ENCODE peak calls at places on chromosome 5, in nine cellular contexts. J is right lobe of liver, P is suprapubic skin, Y is adrenal gland, R is body of pancreas, C is uterus, L is upper lobe of left lung, X is IMR-90, U is prostate gland. T is an unnamed sample. For H3K4me1, the result is how much of the 10 kb centered on the place peaks cover.

GRCh38 chr5:172173771-172174170 is 14.3 kb downstream of the STK10 start:
- DNase-seq in L (no peak), P (no peak), C (no peak), Y (no peak), X (peak), U (no peak), R (peak), J (no peak), T (no peak)

GRCh38 chr5:33563983-33564908 is 123.5 kb downstream of the TARS1 start:
- DNase-seq in C (no peak), P (no peak), X (no peak), U (no peak), J (no peak), Y (no peak), L (no peak), R (no peak), T (no peak)

GRCh38 chr5:5025098-5025773 is 114.9 kb upstream of the ADAMTS16 start:
- DNase-seq in Y (no peak), P (no peak), X (no peak), R (no peak), J (no peak), U (no peak), C (no peak), L (no peak), T (no peak)

GRCh38 chr5:76716456-76717157 is 681 bp downstream of the F2R start:
- DNase-seq in C (no peak), Y (no peak), J (no peak), L (no peak), R (no peak), P (no peak), U (no peak), X (no peak), T (no peak)

GRCh38 chr5:178241688-178242231 is 9.2 kb upstream of the PHYKPL start:
- DNase-seq in X (no peak), C (no peak), J (peak), R (peak), Y (no peak), U (no peak), P (no peak), L (no peak), T (no peak)

GRCh38 chr5:131630208-131630962 is 4.6 kb downstream of the RAPGEF6 start:
- DNase-seq in U (no peak), L (no peak), C (no peak), Y (no peak), P (no peak), R (no peak), J (no peak), X (no peak), T (no peak)

GRCh38 chr5:14665110-14665822 is 748 bp downstream of the OTULIN start:
- DNase-seq in Y (peak), C (no peak), U (peak), R (peak), P (no peak), J (peak), X (no peak), L (peak), T (no peak)

GRCh38 chr5:446864-447263 is 3.9 kb downstream of the EXOC3 start:
- DNase-seq in J (no peak), Y (no peak), L (no peak), R (no peak), P (peak), X (peak), U (no peak), C (no peak), T (no peak)

GRCh38 chr5:39420482-39421145 is 4.2 kb downstream of the DAB2 start:
- DNase-seq in X (peak), J (no peak), R (peak), Y (peak), L (no peak), U (no peak), C (peak), P (peak), T (peak)

GRCh38 chr5:91468643-91469422 is 85.7 kb upstream of the ARRDC3 start:
- DNase-seq in P (no peak), Y (no peak), R (peak), J (no peak), C (no peak), X (no peak), U (no peak), L (no peak), T (no peak)

GRCh38 chr5:172496671-172497371 is 42.5 kb upstream of the SH3PXD2B start:
- DNase-seq in X (no peak), L (no peak), R (no peak), P (peak), J (no peak), C (peak), Y (peak), U (peak), T (no peak)

GRCh38 chr5:149658299-149658698 is 71.8 kb upstream of the PPARGC1B start:
- DNase-seq in Y (no peak), P (no peak), R (peak), J (no peak), C (no peak), X (no peak), L (no peak), U (no peak), T (no peak)

GRCh38 chr5:149172261-149172660 is 31.0 kb downstream of the ABLIM3 start:
- DNase-seq in X (peak), R (no peak), J (no peak), C (no peak), P (no peak), U (no peak), Y (peak), L (no peak), T (no peak)

GRCh38 chr5:141343242-141343952 is at the start of gene PCDHGA3:
- DNase-seq in L (no peak), C (no peak), U (no peak), P (no peak), Y (peak), X (peak), J (no peak), R (no peak), T (no peak)

GRCh38 chr5:10719965-10720364 is 41.1 kb downstream of the DAP start:
- DNase-seq in C (no peak), X (peak), U (no peak), L (no peak), P (no peak), Y (no peak), R (peak), J (no peak), T (no peak)

GRCh38 chr5:111463304-111463703 is 49.0 kb downstream of the STARD4 start:
- DNase-seq in L (no peak), J (no peak), X (no peak), P (no peak), Y (no peak), U (no peak), C (no peak), R (no peak), T (no peak)

GRCh38 chr5:107461770-107462169 is 209.0 kb downstream of the EFNA5 start:
- DNase-seq in Y (no peak), P (no peak), C (no peak), X (no peak), J (no peak), R (no peak), L (no peak), U (no peak), T (no peak)

GRCh38 chr5:135225856-135226560 is 173.0 kb downstream of the MACROH2A1 start:
- DNase-seq in X (no peak), J (no peak), L (peak), R (no peak), P (peak), U (no peak), C (no peak), Y (no peak), T (no peak)

GRCh38 chr5:9545959-9546851 is at the start of gene SEMA5A:
- DNase-seq in R (peak), C (peak), Y (peak), J (peak), L (peak), P (peak), X (peak), U (peak), T (peak)

GRCh38 chr5:151490617-151491016 is 43.2 kb downstream of the SLC36A1 start:
- DNase-seq in Y (no peak), X (no peak), U (no peak), C (no peak), J (no peak), L (no peak), R (no peak), P (no peak), T (no peak)

GRCh38 chr5:150152636-150153462 is 2.8 kb downstream of the PDGFRB start:
- DNase-seq in Y (no peak), P (no peak), X (peak), L (no peak), J (no peak), U (no peak), C (no peak), R (no peak), T (no peak)

GRCh38 chr5:68450245-68450852 is 234.8 kb downstream of the PIK3R1 start:
- DNase-seq in P (no peak), U (no peak), C (no peak), X (peak), R (no peak), Y (no peak), L (no peak), J (no peak), T (no peak)

GRCh38 chr5:74056789-74057164 is 430.8 kb downstream of the ARHGEF28 start:
- DNase-seq in Y (peak), P (no peak), C (no peak), L (no peak), U (peak), R (peak), X (peak), J (no peak), T (no peak)

GRCh38 chr5:127801751-127802476 is 98.7 kb downstream of the CCDC192 start:
- DNase-seq in Y (no peak), L (no peak), R (no peak), X (peak), U (peak), J (no peak), P (no peak), C (no peak), T (no peak)

GRCh38 chr5:141349917-141350619 is at the start of gene PCDHGB1:
- DNase-seq in C (no peak), P (no peak), X (peak), R (peak), L (no peak), J (peak), Y (peak), U (no peak), T (peak)

GRCh38 chr5:92676839-92677197 is 904.2 kb downstream of the NR2F1-AS1 start:
- DNase-seq in Y (no peak), X (no peak), C (no peak), L (no peak), R (no peak), U (no peak), P (no peak), J (no peak), T (no peak)

GRCh38 chr5:80125962-80126480 is 90.9 kb downstream of the THBS4 start:
- DNase-seq in J (no peak), C (no peak), P (no peak), L (no peak), X (peak), U (no peak), R (peak), Y (no peak), T (no peak)

GRCh38 chr5:80125022-80125961 is 90.1 kb downstream of the THBS4 start:
- DNase-seq in C (no peak), X (no peak), U (no peak), P (no peak), L (no peak), J (no peak), Y (no peak), R (no peak), T (no peak)

GRCh38 chr5:80128129-80128528 is 93.0 kb downstream of the THBS4 start:
- DNase-seq in U (no peak), J (no peak), L (no peak), X (no peak), P (no peak), R (no peak), C (no peak), Y (no peak), T (no peak)

GRCh38 chr5:80127037-80127642 is 92.0 kb downstream of the THBS4 start:
- DNase-seq in R (peak), X (no peak), U (no peak), J (no peak), P (no peak), C (no peak), Y (no peak), L (no peak), T (no peak)

DNA sequence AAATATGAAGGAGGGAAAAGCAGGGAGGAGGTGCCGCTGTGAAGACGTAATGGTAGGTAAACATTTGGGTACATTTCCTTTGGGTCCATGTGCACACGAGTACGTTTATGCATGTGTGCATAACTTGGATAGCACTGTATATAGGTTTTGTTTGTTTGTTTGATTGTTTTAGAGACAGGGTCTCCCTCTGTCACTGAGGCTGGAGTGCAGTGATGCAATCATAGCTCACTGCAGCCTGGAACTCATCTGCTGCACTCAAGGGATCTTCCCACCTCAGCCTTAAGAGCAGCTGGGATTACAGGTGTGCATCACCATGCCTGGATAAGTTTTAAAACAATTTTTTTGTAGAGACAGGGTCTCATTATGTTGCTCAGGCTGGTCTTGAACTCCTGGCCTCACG is 94.0 kb downstream of the THBS4 start:
- DNase-seq in R (no peak), J (no peak), X (no peak), U (no peak), C (no peak), Y (no peak), L (no peak), P (no peak), T (no peak)
- H3K4me1 ChIP-seq in R (under half), J (under half), X (under half), U (under half), C (under half), Y (under half), L (under half), P (under half), T (under half)

DNA sequence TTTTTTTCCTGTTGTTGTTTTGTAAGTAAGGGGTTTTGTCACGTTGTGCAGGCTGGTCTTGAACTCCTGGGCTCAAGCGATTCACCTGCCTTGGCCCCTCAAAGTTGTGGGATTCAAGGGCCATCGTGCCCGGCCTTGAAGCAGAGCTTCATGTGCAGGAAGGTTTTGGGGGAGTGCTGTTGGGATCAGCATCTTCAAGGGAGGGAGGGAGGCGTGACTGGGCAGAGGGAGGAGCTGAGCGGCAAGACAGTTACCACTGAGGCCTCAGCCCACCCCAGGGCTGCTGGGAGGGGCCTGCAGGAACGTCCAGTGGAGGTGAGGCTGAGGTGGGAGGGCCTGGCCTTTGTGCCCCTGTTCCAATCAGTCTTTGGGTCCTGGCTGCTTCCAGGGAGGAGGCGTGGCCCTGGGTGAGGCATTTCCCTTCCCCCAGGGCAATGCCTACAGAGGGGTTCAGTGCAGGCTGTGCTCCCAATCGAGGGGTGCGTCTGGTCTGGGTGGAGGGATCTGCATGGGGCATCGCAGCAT is 21.4 kb downstream of the OR2V1 start:
- DNase-seq in P (no peak), R (no peak), C (no peak), J (no peak), U (no peak), L (no peak), Y (no peak), X (no peak), T (no peak)
- TF ChIP-seq POLR2A in P (no peak), R (no peak), C (no peak), J (no peak), U (no peak), L (no peak), Y (no peak), X (no peak), T (no peak)

DNA sequence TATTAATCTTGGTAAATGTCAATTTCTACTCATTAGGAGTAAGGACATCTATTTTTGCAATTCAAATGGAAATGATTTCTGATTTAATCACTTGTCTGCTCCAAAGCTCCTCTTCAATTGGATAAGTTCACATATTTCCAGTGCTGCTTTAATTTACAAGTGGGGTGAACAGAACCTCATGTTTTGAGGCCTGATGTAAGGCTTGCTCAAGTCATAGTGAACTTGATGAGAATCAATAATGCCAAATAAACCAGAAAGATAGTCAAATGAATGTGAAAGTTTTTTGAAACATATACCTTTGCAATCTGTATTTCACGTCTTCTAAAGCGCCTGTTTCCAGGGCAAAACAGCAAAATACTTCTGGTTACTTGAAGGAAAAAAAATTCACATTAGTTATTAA is 15.4 kb upstream of the ACOT12 start:
- DNase-seq in X (no peak), Y (no peak), C (no peak), L (no peak), R (no peak), U (no peak), P (no peak), J (no peak), T (no peak)
- H3K4me3 ChIP-seq in X (no peak), Y (no peak), C (no peak), L (no peak), R (no peak), U (no peak), P (no peak), J (no peak), T (no peak)

DNA sequence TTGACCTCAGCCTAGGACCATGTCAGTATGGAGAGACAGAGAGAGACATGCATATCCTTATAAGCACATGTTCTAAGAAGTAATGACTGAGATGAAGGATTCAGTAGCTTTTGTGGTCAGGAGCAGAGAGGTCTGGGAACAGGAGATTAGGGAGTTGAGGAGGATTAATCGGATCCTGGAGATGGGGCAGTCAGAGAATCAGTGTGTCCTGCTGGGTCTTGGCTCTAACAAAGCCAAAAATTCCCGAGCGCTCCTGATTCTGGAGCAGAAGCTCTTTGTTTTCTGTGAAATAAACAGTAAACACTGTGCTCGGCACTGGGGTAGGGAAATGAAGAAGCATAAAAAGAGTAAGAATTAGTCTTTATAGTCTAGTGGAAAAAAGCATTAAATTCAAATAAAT is 520.0 kb upstream of the CLINT1 start:
- DNase-seq in L (no peak), P (no peak), Y (no peak), J (no peak), X (no peak), C (no peak), R (no peak), U (no peak), T (no peak)
- H3K4me1 ChIP-seq in L (under half), P (under half), Y (under half), J (under half), X (under half), C (under half), R (under half), U (under half), T (under half)

DNA sequence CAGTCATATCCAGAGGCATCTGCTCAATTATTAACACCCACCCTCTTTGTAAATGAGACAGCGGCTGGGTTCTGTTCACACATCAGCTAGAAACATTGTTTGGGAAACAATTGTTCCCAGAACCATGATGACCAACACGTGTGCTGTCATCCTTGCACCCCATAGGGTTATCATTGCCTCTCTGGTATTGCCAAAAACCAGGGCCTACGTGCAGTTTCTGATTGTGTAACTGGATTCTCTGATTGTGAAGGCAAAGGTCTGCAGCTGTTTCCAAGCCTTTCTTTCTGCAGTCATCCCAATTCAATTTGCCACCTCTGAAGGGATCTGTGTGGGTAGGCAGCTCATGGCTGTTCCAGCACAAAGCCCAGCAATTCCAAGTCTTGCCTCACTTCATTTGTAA is 66.8 kb downstream of the YIPF5 start:
- DNase-seq in R (no peak), P (no peak), Y (no peak), X (no peak), U (no peak), C (no peak), J (no peak), L (no peak), T (no peak)
- TF ChIP-seq POLR2A in R (no peak), P (no peak), Y (no peak), X (no peak), U (no peak), C (no peak), J (no peak), L (no peak), T (no peak)

GRCh38 chr5:17089001-17089400 is 128.4 kb upstream of the BASP1 start:
- DNase-seq in C (no peak), L (no peak), X (no peak), U (no peak), J (no peak), P (no peak), Y (no peak), R (no peak), T (no peak)
- H3K4me3 ChIP-seq in C (no peak), L (no peak), X (no peak), U (no peak), J (no peak), P (no peak), Y (no peak), R (no peak), T (no peak)